ENCODE peak calls at places on chromosome 11, in six cellular contexts. P, L, Q, V, W and R are unnamed samples.
A peak's percentile ranks its signal among the peaks of the same experiment; 100 is the strongest.

GRCh38 chr11:61555051-61555969 is 25.6 kb downstream of the SYT7 start:
- DNase-seq in P (no peak), L (no peak), Q (no peak), V (no peak), W (no peak), R (no peak)

GRCh38 chr11:65426839-65427690 is 4.5 kb downstream of the NEAT1 start:
- DNase-seq in P (peak; percentile 36), L (peak; percentile 35), Q (no peak), V (peak; percentile 45), W (no peak), R (peak; percentile 92)

GRCh38 chr11:28243596-28243995 is 135.4 kb downstream of the METTL15 start:
- DNase-seq in P (no peak), L (no peak), Q (no peak), V (no peak), W (no peak), R (no peak)

GRCh38 chr11:72114570-72114969 is 2.1 kb upstream of the ANAPC15 start:
- DNase-seq in P (no peak), L (no peak), Q (no peak), V (no peak), W (no peak), R (peak; percentile 74)

GRCh38 chr11:124800226-124800929 is at the start of gene MSANTD2:
- DNase-seq in P (peak; percentile 81), L (peak; percentile 89), Q (peak; percentile 48), V (peak; percentile 57), W (peak; percentile 62), R (peak; percentile 56)

GRCh38 chr11:12502041-12502440 is 124.7 kb downstream of the PARVA start:
- DNase-seq in P (no peak), L (no peak), Q (no peak), V (no peak), W (no peak), R (no peak)

GRCh38 chr11:13294771-13295579 is 17.4 kb downstream of the BMAL1 start:
- DNase-seq in P (no peak), L (no peak), Q (no peak), V (no peak), W (no peak), R (no peak)

GRCh38 chr11:74686792-74687191 is 44.4 kb downstream of the CHRDL2 start:
- DNase-seq in P (no peak), L (no peak), Q (no peak), V (no peak), W (no peak), R (no peak)

GRCh38 chr11:126734752-126735151 is 265.8 kb downstream of the KIRREL3 start:
- DNase-seq in P (no peak), L (no peak), Q (no peak), V (no peak), W (no peak), R (no peak)

GRCh38 chr11:6418958-6419611 is at the start of gene APBB1:
- DNase-seq in P (peak; percentile 56), L (peak; percentile 80), Q (no peak), V (peak; percentile 64), W (peak; percentile 40), R (no peak)

GRCh38 chr11:6387811-6388599 is 2.3 kb upstream of the SMPD1 start:
- DNase-seq in P (no peak), L (no peak), Q (no peak), V (no peak), W (no peak), R (no peak)

GRCh38 chr11:79100093-79100704 is 340.6 kb downstream of the TENM4 start:
- DNase-seq in P (peak; percentile 45), L (peak; percentile 34), Q (no peak), V (no peak), W (no peak), R (no peak)

GRCh38 chr11:125235006-125235405 is 70.5 kb downstream of the PKNOX2 start:
- DNase-seq in P (no peak), L (no peak), Q (no peak), V (no peak), W (no peak), R (no peak)

GRCh38 chr11:71489311-71490043 is 36.5 kb downstream of the NADSYN1 start:
- DNase-seq in P (no peak), L (peak; percentile 71), Q (peak; percentile 13), V (no peak), W (no peak), R (peak; percentile 57)

GRCh38 chr11:62545437-62546243 is 966 bp downstream of the AHNAK start:
- DNase-seq in P (peak; percentile 95), L (peak; percentile 83), Q (peak; percentile 80), V (peak; percentile 19), W (peak; percentile 92), R (peak; percentile 75)

GRCh38 chr11:65298655-65299179 is 15.9 kb upstream of the CDC42EP2 start:
- DNase-seq in P (no peak), L (no peak), Q (no peak), V (no peak), W (peak; percentile 44), R (no peak)

DNA sequence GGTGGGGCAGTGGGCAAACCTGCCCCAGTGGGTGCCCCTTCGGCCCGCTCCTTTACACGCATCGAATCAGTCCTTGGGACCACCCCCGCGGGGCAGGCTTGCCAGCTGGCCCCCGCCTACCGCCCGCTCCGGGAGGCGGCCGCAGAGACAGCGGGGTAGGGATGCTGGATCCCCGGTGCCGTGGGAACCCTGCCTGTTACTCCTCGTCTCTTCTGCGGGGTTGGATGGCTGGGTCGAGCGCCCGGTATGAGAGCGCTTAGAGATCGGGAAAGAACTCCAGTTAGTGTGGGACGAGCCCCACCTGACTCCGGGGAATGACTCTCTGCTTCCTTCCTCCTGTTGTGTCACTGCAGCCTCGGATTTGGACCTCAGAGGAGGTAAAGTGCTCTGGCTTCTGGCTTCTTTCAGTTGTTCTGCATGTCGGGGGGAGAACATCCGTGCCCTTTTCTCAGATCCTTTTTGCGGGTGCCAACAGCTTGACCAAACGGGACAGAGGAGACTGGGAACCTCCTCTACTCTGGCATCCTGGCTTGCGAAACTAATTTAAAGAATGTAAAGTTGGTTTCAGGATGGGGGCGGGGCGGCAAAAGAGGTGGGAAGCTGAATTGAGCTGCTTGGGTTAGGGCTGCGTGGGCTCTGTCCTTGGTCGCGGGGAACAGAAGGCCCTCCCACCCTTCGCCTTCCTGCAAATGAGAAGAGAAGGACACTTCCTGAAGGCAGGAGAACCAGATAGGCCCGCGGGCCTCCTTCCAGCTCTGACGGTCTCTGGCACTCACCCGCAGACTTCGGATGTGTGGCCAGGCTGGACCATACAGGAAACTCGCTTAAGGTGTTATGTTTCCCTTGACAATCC is 915 bp downstream of the LAYN start:
- DNase-seq in P (peak; percentile 47), L (no peak), Q (peak; percentile 63), V (no peak), W (no peak), R (no peak)
- H3K27ac ChIP-seq in P (peak overlapping the region; percentile 78), L (no peak overlapping the region), Q (peak overlapping the region; percentile 92), V (no peak overlapping the region), W (peak overlapping the region; percentile 63), R (peak overlapping the region; percentile 28)

DNA sequence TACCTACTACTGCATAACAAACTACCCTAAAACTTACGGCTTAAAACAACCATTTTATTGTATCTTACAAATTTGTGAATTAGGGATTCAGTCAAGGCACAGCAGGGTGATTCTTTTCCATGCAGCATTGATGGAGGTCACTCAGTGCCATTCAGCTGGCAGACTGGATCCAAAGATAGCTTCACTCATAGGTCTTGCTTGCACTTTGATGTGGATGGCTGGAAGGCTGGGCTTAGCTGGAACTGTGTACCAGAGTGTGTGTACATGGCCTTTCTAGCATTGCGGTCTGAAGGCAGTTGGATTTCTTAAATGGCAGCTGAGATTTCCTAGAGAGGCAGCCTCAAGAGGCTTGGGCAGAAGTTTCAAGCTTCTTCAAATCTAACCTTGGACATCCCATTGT is 25.0 kb downstream of the YAP1 start:
- DNase-seq in P (no peak), L (no peak), Q (no peak), V (no peak), W (no peak), R (no peak)
- H3K27ac ChIP-seq in P (no peak overlapping the region), L (no peak overlapping the region), Q (no peak overlapping the region), V (no peak overlapping the region), W (no peak overlapping the region), R (no peak overlapping the region)

GRCh38 chr11:36454551-36454950 is 55.5 kb downstream of the TRAF6 start:
- DNase-seq in P (no peak), L (no peak), Q (no peak), V (no peak), W (no peak), R (no peak)

GRCh38 chr11:36456136-36456535 is 53.9 kb downstream of the TRAF6 start:
- DNase-seq in P (no peak), L (no peak), Q (no peak), V (no peak), W (no peak), R (no peak)

GRCh38 chr11:36453678-36454077 is 56.4 kb downstream of the TRAF6 start:
- DNase-seq in P (no peak), L (no peak), Q (no peak), V (no peak), W (no peak), R (no peak)

GRCh38 chr11:36455658-36456111 is 54.4 kb downstream of the TRAF6 start:
- DNase-seq in P (no peak), L (no peak), Q (peak; percentile 87), V (no peak), W (peak; percentile 45), R (peak; percentile 91)

GRCh38 chr11:36454991-36455611 is 55.0 kb downstream of the TRAF6 start:
- DNase-seq in P (no peak), L (no peak), Q (no peak), V (no peak), W (no peak), R (no peak)
- H3K27ac ChIP-seq in P (peak overlapping the region; percentile 71), L (no peak overlapping the region), Q (peak overlapping the region; percentile 95), V (no peak overlapping the region), W (peak overlapping the region; percentile 60), R (peak overlapping the region; percentile 78)

GRCh38 chr11:327581-327923 is 6.9 kb upstream of the IFITM3 start:
- DNase-seq in P (no peak), L (no peak), Q (no peak), V (no peak), W (no peak), R (no peak)

GRCh38 chr11:326592-326841 is 5.9 kb upstream of the IFITM3 start:
- DNase-seq in P (no peak), L (no peak), Q (no peak), V (no peak), W (no peak), R (no peak)

GRCh38 chr11:324131-324530 is 3.5 kb upstream of the IFITM3 start:
- DNase-seq in P (no peak), L (no peak), Q (no peak), V (no peak), W (no peak), R (no peak)

GRCh38 chr11:326842-327580 is 6.4 kb upstream of the IFITM3 start:
- DNase-seq in P (peak; percentile 79), L (peak; percentile 54), Q (no peak), V (no peak), W (peak; percentile 81), R (no peak)

DNA sequence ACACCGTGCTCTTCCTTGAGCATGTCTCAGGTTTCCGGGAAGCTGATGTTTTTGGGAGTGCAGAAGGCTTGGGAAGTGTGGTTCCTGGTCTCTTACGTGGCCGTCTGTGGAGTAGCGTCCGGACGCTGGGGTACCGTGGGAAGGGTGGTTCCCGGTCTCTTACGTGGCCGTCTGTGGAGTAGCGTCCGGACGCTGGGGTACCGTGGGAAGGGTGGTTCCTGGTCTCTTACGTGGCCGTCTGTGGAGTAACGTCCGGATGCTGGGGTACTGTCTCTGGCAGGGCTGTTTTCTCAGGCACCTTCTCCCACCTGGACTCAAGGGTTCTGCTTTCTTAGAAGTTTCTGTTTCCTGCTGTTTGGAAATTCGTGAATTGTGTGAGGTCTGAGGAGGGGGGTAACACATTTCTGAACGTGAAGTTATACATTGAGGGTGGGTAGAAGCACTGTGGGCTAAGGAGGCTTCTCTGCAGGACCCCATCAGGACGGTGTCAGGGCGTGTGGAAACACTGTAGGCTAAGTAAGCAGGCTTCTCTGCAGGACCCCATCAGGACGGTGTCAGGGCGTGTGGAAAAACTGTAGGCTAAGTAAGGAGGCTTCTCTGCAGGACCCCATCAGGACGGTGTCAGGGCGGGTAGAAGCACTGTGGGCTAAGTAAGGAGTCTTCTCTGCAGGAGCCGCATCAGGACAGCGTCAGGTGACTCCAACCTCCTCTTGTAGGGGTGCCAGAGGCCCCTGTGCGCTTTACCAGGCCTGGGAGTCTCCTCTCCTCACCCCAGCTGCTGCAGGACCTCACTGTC is 5.3 kb upstream of the IFITM3 start:
- DNase-seq in P (no peak), L (no peak), Q (no peak), V (no peak), W (peak; percentile 13), R (no peak)
- H3K27ac ChIP-seq in P (peak overlapping the region; percentile 91), L (peak overlapping the region; percentile 88), Q (no peak overlapping the region), V (peak overlapping the region; percentile 71), W (peak overlapping the region; percentile 86), R (no peak overlapping the region)